ENCODE peak calls at places on chromosomes 2 and 18, in six cellular contexts. V is K562, L is HCT116, O is HepG2, D is GM12878, J is H1. I is an unnamed sample. For H3K4me1, the result is how much of the 10 kb centered on the place peaks cover.

GRCh38 chr2:176118606-176119370 is 2.2 kb downstream of the HOXD10 start:
- DNase-seq in V (peak), L (peak), O (peak), D (no peak), J (no peak), I (no peak)

GRCh38 chr18:70044626-70045025 is 97.0 kb upstream of the CD226 start:
- DNase-seq in V (no peak), L (peak), O (no peak), D (no peak), J (no peak), I (no peak)

GRCh38 chr2:236642584-236643291 is 73.1 kb downstream of the ACKR3 start:
- DNase-seq in V (no peak), L (no peak), O (peak), D (no peak), J (peak), I (peak)

GRCh38 chr18:63155169-63155852 is 164.3 kb downstream of the BCL2 start:
- DNase-seq in V (peak), L (peak), O (peak), D (peak), J (peak), I (peak)

GRCh38 chr2:230668939-230669303 is 43.7 kb upstream of the CAB39 start:
- DNase-seq in V (no peak), L (no peak), O (no peak), D (peak), J (no peak), I (no peak)

GRCh38 chr2:26735096-26735495 is 29.0 kb upstream of the SLC35F6 start:
- DNase-seq in V (no peak), L (no peak), O (no peak), D (no peak), J (no peak), I (no peak)

GRCh38 chr2:173496746-173497145 is 142.1 kb downstream of the CDCA7 start:
- DNase-seq in V (no peak), L (no peak), O (no peak), D (no peak), J (no peak), I (no peak)

GRCh38 chr2:9965119-9965822 is 13.8 kb downstream of the GRHL1 start:
- DNase-seq in V (no peak), L (no peak), O (no peak), D (no peak), J (no peak), I (no peak)

GRCh38 chr2:227366861-227367800 is 12.0 kb downstream of the TM4SF20 start:
- DNase-seq in V (no peak), L (no peak), O (no peak), D (no peak), J (no peak), I (no peak)

GRCh38 chr2:161946489-161947107 is 127.4 kb downstream of the DPP4 start:
- DNase-seq in V (peak), L (peak), O (peak), D (no peak), J (no peak), I (peak)

GRCh38 chr18:79169958-79170555 is 100.9 kb downstream of the ATP9B start:
- DNase-seq in V (no peak), L (no peak), O (peak), D (no peak), J (no peak), I (no peak)

GRCh38 chr2:98376996-98377395 is 30.7 kb downstream of the CNGA3 start:
- DNase-seq in V (no peak), L (no peak), O (no peak), D (no peak), J (no peak), I (no peak)

GRCh38 chr18:11149441-11150270 is at the start of gene PIEZO2:
- DNase-seq in V (peak), L (no peak), O (peak), D (peak), J (no peak), I (peak)

GRCh38 chr2:9378433-9379371 is 44.6 kb downstream of the ITGB1BP1 start:
- DNase-seq in V (no peak), L (no peak), O (no peak), D (no peak), J (no peak), I (no peak)

GRCh38 chr2:144942516-144943256 is 422.8 kb upstream of the ZEB2 start:
- DNase-seq in V (peak), L (no peak), O (no peak), D (no peak), J (no peak), I (no peak)

GRCh38 chr2:20012032-20012281 is 511 bp downstream of the MATN3 start:
- DNase-seq in V (no peak), L (no peak), O (no peak), D (no peak), J (no peak), I (no peak)

GRCh38 chr2:238004077-238004830 is 37.4 kb downstream of the UBE2F start:
- DNase-seq in V (no peak), L (no peak), O (no peak), D (no peak), J (no peak), I (no peak)

GRCh38 chr18:12308386-12309100 is 502 bp downstream of the TUBB6 start:
- DNase-seq in V (peak), L (no peak), O (peak), D (no peak), J (no peak), I (no peak)

GRCh38 chr2:3956892-3957291 is 253.5 kb downstream of the DCDC2C start:
- DNase-seq in V (no peak), L (no peak), O (no peak), D (no peak), J (no peak), I (no peak)

GRCh38 chr2:14567561-14567960 is 65.0 kb upstream of the LRATD1 start:
- DNase-seq in V (no peak), L (no peak), O (no peak), D (no peak), J (no peak), I (no peak)

GRCh38 chr2:192288290-192288689 is 93.6 kb upstream of the TMEFF2 start:
- DNase-seq in V (no peak), L (no peak), O (no peak), D (no peak), J (no peak), I (no peak)

GRCh38 chr18:21449367-21450250 is 150.9 kb downstream of the ESCO1 start:
- DNase-seq in V (no peak), L (no peak), O (no peak), D (no peak), J (no peak), I (no peak)

GRCh38 chr18:62445386-62445917 is 77.4 kb upstream of the ZCCHC2 start:
- DNase-seq in V (no peak), L (no peak), O (no peak), D (no peak), J (no peak), I (no peak)

GRCh38 chr2:28463893-28464292 is 32.0 kb upstream of the PLB1 start:
- DNase-seq in V (no peak), L (no peak), O (no peak), D (no peak), J (no peak), I (no peak)

GRCh38 chr2:158687315-158687714 is 107.8 kb upstream of the DAPL1 start:
- DNase-seq in V (no peak), L (no peak), O (no peak), D (no peak), J (no peak), I (no peak)

GRCh38 chr2:180077295-180077906 is 70.3 kb upstream of the CWC22 start:
- DNase-seq in V (no peak), L (peak), O (peak), D (no peak), J (no peak), I (no peak)

GRCh38 chr2:85737481-85737880 is 16.3 kb upstream of the ATOH8 start:
- DNase-seq in V (no peak), L (no peak), O (peak), D (no peak), J (no peak), I (no peak)
- TF ChIP-seq YY1 in V (no peak), L (no peak), O (no peak), D (no peak), J (no peak), I (no peak)

GRCh38 chr2:105325389-105325963 is 4.1 kb downstream of the TGFBRAP1 start:
- DNase-seq in V (no peak), L (no peak), O (no peak), D (no peak), J (no peak), I (no peak)
- TF ChIP-seq ZNF274 in V (no peak), L (no peak), O (no peak), D (no peak), J (no peak), I (no peak)

GRCh38 chr2:101753720-101754490 is 56.4 kb downstream of the MAP4K4 start:
- DNase-seq in V (no peak), L (no peak), O (no peak), D (peak), J (no peak), I (no peak)

GRCh38 chr2:101754613-101755012 is 57.1 kb downstream of the MAP4K4 start:
- DNase-seq in V (no peak), L (no peak), O (no peak), D (no peak), J (no peak), I (no peak)

GRCh38 chr2:101759162-101759561 is 61.7 kb downstream of the MAP4K4 start:
- DNase-seq in V (peak), L (peak), O (no peak), D (no peak), J (no peak), I (no peak)

GRCh38 chr2:101758001-101758400 is 60.5 kb downstream of the MAP4K4 start:
- DNase-seq in V (no peak), L (no peak), O (no peak), D (no peak), J (no peak), I (no peak)

DNA sequence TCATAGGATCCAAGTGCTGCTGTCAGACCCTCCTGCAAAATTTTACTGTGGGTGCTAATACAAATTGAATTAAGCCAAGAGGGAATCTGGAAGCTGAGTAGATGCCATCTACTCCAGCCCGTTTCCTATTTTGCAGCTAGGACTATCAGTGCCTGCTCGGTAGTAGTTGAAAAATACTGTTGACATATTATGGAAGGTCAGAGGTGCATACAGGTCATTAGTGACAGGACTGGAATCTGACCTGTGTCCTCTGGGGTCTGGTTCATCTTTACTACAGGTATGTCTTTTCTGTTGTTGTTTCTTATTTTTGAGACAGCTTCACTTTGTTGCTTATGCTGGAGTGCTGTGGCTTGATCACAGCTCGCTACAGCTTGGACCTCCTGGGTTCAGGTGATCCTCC is 58.8 kb downstream of the MAP4K4 start:
- DNase-seq in V (no peak), L (no peak), O (no peak), D (no peak), J (no peak), I (no peak)
- H3K4me1 ChIP-seq in V (under half), L (under half), O (half or more), D (under half), J (under half), I (under half)

GRCh38 chr2:52260904-52261303 is 1229.0 kb upstream of the NRXN1 start:
- DNase-seq in V (no peak), L (no peak), O (no peak), D (no peak), J (no peak), I (no peak)
- TF ChIP-seq YY1 in V (no peak), L (no peak), O (no peak), D (no peak), J (no peak), I (no peak)

DNA sequence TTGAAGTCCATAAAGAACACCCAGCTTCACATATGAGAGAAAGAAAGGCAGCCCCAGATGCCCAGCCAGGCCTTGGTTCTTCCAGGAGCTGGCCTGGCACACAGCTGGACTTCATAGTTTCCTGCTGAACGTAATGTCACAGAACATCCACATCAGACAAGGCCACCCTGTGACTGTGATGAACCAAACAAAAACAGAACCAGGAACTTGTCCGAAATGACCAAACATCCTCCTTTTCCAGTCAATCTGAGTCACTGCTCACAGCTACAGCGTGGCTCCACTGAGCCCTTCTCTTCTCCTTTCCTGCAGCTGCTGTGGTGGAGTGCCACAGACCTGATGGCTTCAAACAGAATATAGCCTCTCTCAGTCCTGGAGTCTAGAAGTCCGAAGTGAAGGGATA is 45.4 kb upstream of the PAPOLG start:
- DNase-seq in V (peak), L (no peak), O (no peak), D (no peak), J (no peak), I (no peak)
- TF ChIP-seq ZNF274 in V (no peak), L (no peak), O (no peak), D (no peak), J (no peak), I (no peak)

DNA sequence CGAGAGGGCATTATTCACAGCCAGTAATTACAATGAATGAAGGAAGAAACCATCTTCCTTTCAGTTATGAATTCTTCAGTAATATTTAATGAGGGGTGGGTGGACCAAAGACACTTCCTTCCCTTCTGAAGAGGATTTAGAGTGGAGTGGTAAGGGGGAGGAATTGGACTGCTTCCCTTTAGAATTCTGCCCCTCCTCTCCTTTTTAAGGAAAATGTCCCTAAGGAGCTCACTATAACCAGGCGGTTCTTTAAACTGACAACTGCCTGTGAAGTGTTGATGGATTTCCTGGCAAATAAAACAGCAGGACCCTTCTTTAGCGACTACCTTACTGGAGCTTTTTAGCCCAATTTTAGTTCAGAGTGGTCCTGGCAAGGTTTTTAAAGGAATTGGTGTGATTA is 86.4 kb downstream of the LIMS1 start:
- DNase-seq in V (no peak), L (no peak), O (no peak), D (no peak), J (no peak), I (no peak)
- H3K4me1 ChIP-seq in V (half or more), L (under half), O (under half), D (under half), J (under half), I (under half)

DNA sequence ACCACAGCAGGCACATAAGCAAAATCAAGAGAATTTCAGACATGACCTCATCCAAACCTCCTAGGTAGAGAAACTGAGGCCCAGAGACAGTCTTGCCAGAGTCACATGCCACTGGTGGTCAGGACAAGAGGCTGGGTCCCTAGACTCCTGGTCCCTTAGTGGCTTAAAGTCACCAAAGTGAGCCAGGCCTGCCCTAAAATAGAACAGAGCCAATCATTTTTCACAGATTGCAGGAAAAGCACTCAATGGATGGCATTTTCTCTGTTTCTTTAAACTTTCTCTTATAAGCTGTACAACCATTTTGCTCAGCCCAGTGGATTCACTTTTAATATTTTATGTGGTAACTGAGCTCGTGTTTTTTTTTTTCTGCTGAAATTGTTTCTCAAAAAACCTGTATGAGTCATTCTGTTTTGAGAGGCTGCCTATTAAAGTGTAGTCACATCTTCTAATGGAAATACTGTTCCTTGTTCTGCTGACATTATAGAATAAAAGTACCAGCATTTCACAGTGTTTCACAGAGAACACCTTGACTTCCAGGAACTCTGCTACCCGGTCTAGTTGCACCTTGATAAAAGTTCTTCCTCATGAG is 29.6 kb downstream of the STEAP3 start:
- DNase-seq in V (no peak), L (peak), O (no peak), D (no peak), J (no peak), I (no peak)
- TF ChIP-seq YY1 in V (no peak), L (no peak), O (no peak), D (no peak), J (no peak), I (no peak)

DNA sequence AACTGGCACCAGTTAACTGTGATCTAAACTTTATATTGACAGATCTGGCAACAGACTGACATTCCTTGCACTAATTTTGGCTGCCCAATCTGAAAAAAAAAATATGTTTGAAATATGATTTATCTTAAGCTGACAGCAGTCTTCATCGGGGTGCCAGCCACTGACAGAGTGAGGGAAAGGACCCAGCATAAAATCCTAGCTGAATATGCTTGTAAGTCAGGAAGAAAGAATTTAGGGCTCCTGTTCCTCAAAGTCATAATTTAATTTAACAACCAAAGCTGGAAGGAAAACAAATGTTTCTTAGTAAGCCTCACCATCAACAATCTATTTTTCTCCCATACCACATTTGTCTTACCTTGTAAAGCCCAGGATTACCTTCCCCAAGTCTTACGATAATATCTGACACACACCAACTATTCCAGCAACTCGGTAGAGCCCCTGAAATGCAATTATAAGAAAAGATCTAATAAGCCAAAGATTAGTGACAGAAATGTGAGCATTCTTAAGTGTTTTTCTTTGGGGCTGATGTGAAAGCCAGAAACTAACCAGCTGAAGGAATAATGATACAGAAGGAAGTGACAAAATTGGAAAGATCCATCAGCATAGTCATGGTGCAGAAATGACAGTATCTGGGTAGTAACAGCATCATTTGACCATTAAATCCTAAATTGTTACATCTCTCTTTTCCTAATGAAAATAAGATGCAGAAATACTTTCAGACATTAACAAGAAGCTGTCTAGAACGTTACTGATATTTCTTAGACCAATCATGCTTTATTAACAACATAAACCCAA is 228.0 kb downstream of the RBM43 start:
- DNase-seq in V (no peak), L (no peak), O (no peak), D (no peak), J (no peak), I (no peak)
- TF ChIP-seq ZNF274 in V (no peak), L (no peak), O (no peak), D (no peak), J (no peak), I (no peak)

I was measured in NT2/D1.